ENCODE peak calls at places on chromosomes 6 and 20, in seven cellular contexts. Q, B, G, D, S, T and I are unnamed samples.
A peak's percentile ranks its signal among the peaks of the same experiment; 100 is the strongest.

GRCh38 chr6:151389640-151390275 is 1.6 kb downstream of the ZBTB2 start:
- DNase-seq in G (peak; percentile 86), B (peak; percentile 74), D (no peak), Q (no peak), T (peak; percentile 59), S (peak; percentile 59), I (peak; percentile 89)

GRCh38 chr20:45999908-46000570 is 8.7 kb upstream of the MMP9 start:
- DNase-seq in S (no peak), D (no peak), Q (no peak), T (no peak), G (peak; percentile 58), B (no peak), I (peak; percentile 38)

GRCh38 chr6:143655541-143655940 is 22.2 kb upstream of the PHACTR2 start:
- DNase-seq in D (no peak), B (no peak), S (no peak), Q (no peak), T (no peak), G (no peak), I (no peak)

GRCh38 chr6:85726206-85726605 is 83.5 kb upstream of the SYNCRIP start:
- DNase-seq in T (no peak), S (no peak), B (no peak), Q (no peak), D (no peak), G (no peak), I (no peak)

GRCh38 chr20:44038681-44039123 is 124.0 kb downstream of the TOX2 start:
- DNase-seq in D (peak; percentile 40), B (no peak), T (no peak), S (peak; percentile 21), G (peak; percentile 48), Q (no peak), I (no peak)

GRCh38 chr6:108408453-108408852 is 113.6 kb downstream of the AFG1L start:
- DNase-seq in B (no peak), S (no peak), Q (no peak), D (no peak), T (peak; percentile 38), G (no peak), I (no peak)

GRCh38 chr20:49976542-49976941 is 6.2 kb upstream of the SNAI1 start:
- DNase-seq in B (no peak), S (no peak), Q (no peak), D (no peak), G (no peak), T (peak; percentile 75), I (no peak)

GRCh38 chr6:6661684-6662083 is 73.2 kb downstream of the LY86 start:
- DNase-seq in B (peak; percentile 62), Q (no peak), G (peak; percentile 76), S (peak; percentile 48), T (peak; percentile 8), D (no peak), I (no peak)

GRCh38 chr20:2914160-2914559 is 40.9 kb downstream of the PTPRA start:
- DNase-seq in D (no peak), S (no peak), T (no peak), B (no peak), Q (no peak), G (no peak), I (no peak)

GRCh38 chr6:96015791-96016776 is at the start of gene FUT9:
- DNase-seq in S (peak; percentile 78), G (peak; percentile 73), Q (no peak), T (no peak), D (peak; percentile 71), B (no peak), I (peak; percentile 65)

GRCh38 chr6:28335564-28336283 is at the start of gene ZSCAN31:
- DNase-seq in Q (no peak), G (peak; percentile 99), S (peak; percentile 96), D (peak; percentile 97), T (peak; percentile 99), B (peak; percentile 96), I (peak; percentile 97)

GRCh38 chr20:40754372-40754943 is 65.4 kb upstream of the MAFB start:
- DNase-seq in Q (no peak), G (no peak), S (no peak), D (no peak), B (no peak), T (no peak), I (peak; percentile 74)

GRCh38 chr6:158595223-158595622 is 35.3 kb downstream of the TMEM181 start:
- DNase-seq in B (no peak), D (no peak), Q (no peak), T (no peak), G (no peak), S (no peak), I (no peak)

GRCh38 chr6:146634022-146634421 is 35.2 kb downstream of the ADGB start:
- DNase-seq in G (no peak), T (no peak), S (no peak), B (no peak), D (no peak), Q (no peak), I (no peak)

GRCh38 chr6:150233797-150234399 is 91.1 kb downstream of the PPP1R14C start:
- DNase-seq in D (no peak), G (no peak), Q (no peak), T (no peak), B (no peak), S (no peak), I (no peak)

GRCh38 chr6:118383924-118384323 is 164.2 kb upstream of the PLN start:
- DNase-seq in B (no peak), S (no peak), T (no peak), G (no peak), Q (no peak), D (no peak), I (no peak)

GRCh38 chr6:14038636-14039035 is 78.9 kb upstream of the CD83 start:
- DNase-seq in G (no peak), B (no peak), S (no peak), D (no peak), T (peak; percentile 67), Q (no peak), I (no peak)

GRCh38 chr20:64254571-64255360 is 782 bp upstream of the PCMTD2 start:
- DNase-seq in T (no peak), G (no peak), D (no peak), B (no peak), S (no peak), Q (no peak), I (no peak)

GRCh38 chr20:50042370-50043313 is 59.9 kb downstream of the SNAI1 start:
- DNase-seq in D (no peak), Q (no peak), S (no peak), T (no peak), B (no peak), G (no peak), I (no peak)

GRCh38 chr6:40778918-40779317 is 191.8 kb upstream of the LRFN2 start:
- DNase-seq in T (no peak), Q (no peak), D (peak; percentile 42), B (no peak), G (no peak), S (peak; percentile 66), I (no peak)

GRCh38 chr6:40779399-40779798 is 192.2 kb upstream of the LRFN2 start:
- DNase-seq in T (peak; percentile 72), B (no peak), Q (no peak), D (no peak), G (no peak), S (no peak), I (no peak)

GRCh38 chr6:40778186-40778585 is 191.0 kb upstream of the LRFN2 start:
- DNase-seq in Q (no peak), G (no peak), D (no peak), S (no peak), T (peak; percentile 32), B (no peak), I (no peak)

GRCh38 chr6:40780626-40781025 is 193.5 kb upstream of the LRFN2 start:
- DNase-seq in B (no peak), G (no peak), T (no peak), D (no peak), Q (no peak), S (no peak), I (no peak)

DNA sequence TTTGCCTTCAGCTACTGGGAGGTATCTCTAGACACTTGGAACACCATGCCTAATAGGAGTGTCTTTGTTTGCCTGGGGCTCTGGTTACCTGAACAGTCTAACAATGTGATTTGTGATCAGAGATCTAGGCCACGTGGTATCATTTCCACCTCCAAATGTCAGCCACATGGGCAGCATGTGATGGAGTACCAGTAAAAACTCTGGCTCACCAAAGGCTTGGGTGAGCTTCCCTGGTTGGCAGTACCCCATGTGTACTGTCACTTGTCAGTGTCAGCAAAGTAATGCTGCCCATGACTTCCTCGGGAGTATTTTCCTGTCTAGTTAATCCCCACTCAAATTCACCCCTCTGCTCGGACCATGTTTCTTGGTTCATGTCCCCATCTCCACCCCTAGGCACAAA is 195.2 kb upstream of the LRFN2 start:
- DNase-seq in B (no peak), D (no peak), Q (no peak), G (no peak), S (no peak), T (no peak), I (no peak)
- H3K27ac ChIP-seq in B (no peak overlapping the region), D (no peak overlapping the region), Q (no peak overlapping the region), G (no peak overlapping the region), S (no peak overlapping the region), T (no peak overlapping the region), I (no peak overlapping the region)

DNA sequence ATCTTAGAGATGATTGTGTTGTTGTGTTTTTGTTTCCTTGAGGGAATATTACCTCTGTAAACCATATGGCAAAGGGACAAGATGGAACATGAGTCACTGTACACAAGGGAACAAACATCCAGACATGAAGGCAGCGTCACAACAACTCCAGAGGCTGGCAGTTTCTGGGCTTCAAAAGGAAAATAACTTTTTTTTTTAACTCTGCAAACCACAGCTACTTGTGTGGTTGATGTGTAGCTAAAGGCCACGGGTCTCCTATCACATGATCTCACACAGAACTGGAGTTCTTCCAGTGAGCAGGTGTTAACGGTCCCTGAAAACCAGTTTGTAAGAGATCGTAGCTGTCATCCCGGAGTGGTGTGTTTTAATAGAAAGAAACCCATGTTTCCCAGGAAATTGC is 33.2 kb upstream of the HBS1L start:
- DNase-seq in G (no peak), D (peak; percentile 25), S (no peak), B (no peak), Q (no peak), T (no peak), I (no peak)
- H3K9me3 ChIP-seq in G (no peaks in the 10 kb centered on the region), D (no peaks in the 10 kb centered on the region), S (no peaks in the 10 kb centered on the region), B (no peaks in the 10 kb centered on the region), Q (no peaks in the 10 kb centered on the region), T (no peaks in the 10 kb centered on the region), I (no peaks in the 10 kb centered on the region)

DNA sequence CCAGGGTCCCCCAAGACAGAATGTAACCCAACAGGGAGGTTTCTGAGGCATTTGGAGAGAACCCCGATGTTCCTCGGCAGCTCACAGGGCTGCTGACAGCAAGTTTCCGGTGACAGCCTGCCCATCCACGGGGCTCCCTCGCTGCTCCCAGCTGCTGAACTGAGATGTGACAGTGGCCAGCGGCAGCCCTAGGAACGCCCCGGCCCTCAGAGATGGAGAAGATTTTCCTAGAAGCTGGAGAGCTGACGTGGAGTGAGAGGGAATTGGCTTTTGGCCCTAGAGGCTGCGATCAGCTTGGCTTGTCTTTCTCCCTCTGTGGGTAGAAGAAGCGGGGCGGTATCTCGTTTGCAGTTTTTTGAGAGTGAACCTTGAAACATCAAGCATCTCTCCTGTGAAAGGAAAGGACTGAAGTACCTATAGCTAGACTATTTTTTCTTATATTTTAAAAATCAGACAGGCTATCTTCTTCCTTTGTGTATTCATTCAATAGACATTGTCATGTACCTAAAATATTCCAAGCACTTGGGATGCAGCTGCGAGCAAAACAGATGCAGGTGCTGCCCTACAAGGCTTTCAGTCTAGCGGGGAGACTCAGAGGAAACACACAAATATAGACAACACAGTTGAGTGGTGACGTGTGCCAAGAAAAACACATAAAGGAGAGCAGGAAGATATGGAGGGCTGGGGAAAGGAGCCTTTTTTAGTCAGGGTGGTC is 28.4 kb upstream of the NFATC2 start:
- DNase-seq in T (peak; percentile 17), Q (no peak), B (peak; percentile 15), G (no peak), S (no peak), D (no peak), I (no peak)
- H3K4me3 ChIP-seq in T (no peak overlapping the region), Q (no peak overlapping the region), B (no peak overlapping the region), G (no peak overlapping the region), S (no peak overlapping the region), D (no peak overlapping the region), I (no peak overlapping the region)

GRCh38 chr6:53464942-53465460 is 79.9 kb downstream of the GCLC start:
- DNase-seq in D (no peak), G (peak; percentile 72), S (no peak), T (peak; percentile 10), B (peak; percentile 13), Q (no peak), I (peak; percentile 82)
- H3K27ac ChIP-seq in D (no peak overlapping the region), G (no peak overlapping the region), S (no peak overlapping the region), T (peak overlapping the region; percentile 8), B (no peak overlapping the region), Q (no peak overlapping the region), I (no peak overlapping the region)